ENCODE peak calls at places on chromosomes 4 and X, in nine cellular contexts. One of them, this sample, is unnamed.

GRCh38 chr4:28759064-28759463 is 1898.4 kb downstream of the STIM2 start:
- DNase-seq in HEK293T: no peak
- DNase-seq in GM04503: no peak
- DNase-seq in NCI-H1930: no peak
- DNase-seq in stimulated activated naive CD8-positive, alpha-beta T cell treated with anti-CD3 and anti-CD28 coated beads, Interleukin-15, Interleukin-2, amounts not matched to agents 100 U/mL and 50 U/mL, for 24 hours: no peak
- DNase-seq in NCI-H2081: no peak
- DNase-seq in activated gamma-delta T cell treated with Interleukin-2 at 50 U/mL for 16 hours: no peak
- DNase-seq in AG09319: no peak
- DNase-seq in ureter: no peak
- DNase-seq in this sample: no peak

GRCh38 chrX:14243823-14244222 is 214.1 kb upstream of the GEMIN8 start:
- DNase-seq in HEK293T: no peak
- DNase-seq in GM04503: no peak
- DNase-seq in NCI-H1930: no peak
- DNase-seq in stimulated activated naive CD8-positive, alpha-beta T cell treated with anti-CD3 and anti-CD28 coated beads, Interleukin-15, Interleukin-2, amounts not matched to agents 100 U/mL and 50 U/mL, for 24 hours: no peak
- DNase-seq in NCI-H2081: no peak
- DNase-seq in activated gamma-delta T cell treated with Interleukin-2 at 50 U/mL for 16 hours: no peak
- DNase-seq in AG09319: no peak
- DNase-seq in ureter: no peak
- DNase-seq in this sample: peak

GRCh38 chr4:175705407-175705806 is 106.7 kb downstream of the GPM6A start:
- DNase-seq in HEK293T: peak
- DNase-seq in GM04503: no peak
- DNase-seq in NCI-H1930: no peak
- DNase-seq in stimulated activated naive CD8-positive, alpha-beta T cell treated with anti-CD3 and anti-CD28 coated beads, Interleukin-15, Interleukin-2, amounts not matched to agents 100 U/mL and 50 U/mL, for 24 hours: no peak
- DNase-seq in NCI-H2081: peak
- DNase-seq in activated gamma-delta T cell treated with Interleukin-2 at 50 U/mL for 16 hours: no peak
- DNase-seq in AG09319: no peak
- DNase-seq in ureter: peak
- DNase-seq in this sample: peak

GRCh38 chr4:117378942-117379341 is 293.6 kb upstream of the TRAM1L1 start:
- DNase-seq in HEK293T: no peak
- DNase-seq in GM04503: no peak
- DNase-seq in NCI-H1930: no peak
- DNase-seq in stimulated activated naive CD8-positive, alpha-beta T cell treated with anti-CD3 and anti-CD28 coated beads, Interleukin-15, Interleukin-2, amounts not matched to agents 100 U/mL and 50 U/mL, for 24 hours: no peak
- DNase-seq in NCI-H2081: no peak
- DNase-seq in activated gamma-delta T cell treated with Interleukin-2 at 50 U/mL for 16 hours: no peak
- DNase-seq in AG09319: no peak
- DNase-seq in ureter: no peak
- DNase-seq in this sample: no peak

GRCh38 chrX:30573125-30573524 is 4.4 kb downstream of the TASL start:
- DNase-seq in HEK293T: no peak
- DNase-seq in GM04503: no peak
- DNase-seq in NCI-H1930: no peak
- DNase-seq in stimulated activated naive CD8-positive, alpha-beta T cell treated with anti-CD3 and anti-CD28 coated beads, Interleukin-15, Interleukin-2, amounts not matched to agents 100 U/mL and 50 U/mL, for 24 hours: no peak
- DNase-seq in NCI-H2081: no peak
- DNase-seq in activated gamma-delta T cell treated with Interleukin-2 at 50 U/mL for 16 hours: no peak
- DNase-seq in AG09319: no peak
- DNase-seq in ureter: no peak
- DNase-seq in this sample: no peak

GRCh38 chr4:100679926-100680325 is 162.1 kb upstream of the EMCN start:
- DNase-seq in HEK293T: no peak
- DNase-seq in GM04503: no peak
- DNase-seq in NCI-H1930: no peak
- DNase-seq in stimulated activated naive CD8-positive, alpha-beta T cell treated with anti-CD3 and anti-CD28 coated beads, Interleukin-15, Interleukin-2, amounts not matched to agents 100 U/mL and 50 U/mL, for 24 hours: no peak
- DNase-seq in NCI-H2081: peak
- DNase-seq in activated gamma-delta T cell treated with Interleukin-2 at 50 U/mL for 16 hours: no peak
- DNase-seq in AG09319: no peak
- DNase-seq in ureter: no peak
- DNase-seq in this sample: no peak

GRCh38 chr4:158814636-158815035 is 45.8 kb downstream of the FNIP2 start:
- DNase-seq in HEK293T: no peak
- DNase-seq in GM04503: peak
- DNase-seq in NCI-H1930: no peak
- DNase-seq in stimulated activated naive CD8-positive, alpha-beta T cell treated with anti-CD3 and anti-CD28 coated beads, Interleukin-15, Interleukin-2, amounts not matched to agents 100 U/mL and 50 U/mL, for 24 hours: no peak
- DNase-seq in NCI-H2081: no peak
- DNase-seq in activated gamma-delta T cell treated with Interleukin-2 at 50 U/mL for 16 hours: no peak
- DNase-seq in AG09319: no peak
- DNase-seq in ureter: no peak
- DNase-seq in this sample: no peak

GRCh38 chrX:115642895-115643530 is 82.0 kb downstream of the PLS3 start:
- DNase-seq in HEK293T: peak
- DNase-seq in GM04503: peak
- DNase-seq in NCI-H1930: no peak
- DNase-seq in stimulated activated naive CD8-positive, alpha-beta T cell treated with anti-CD3 and anti-CD28 coated beads, Interleukin-15, Interleukin-2, amounts not matched to agents 100 U/mL and 50 U/mL, for 24 hours: peak
- DNase-seq in NCI-H2081: peak
- DNase-seq in activated gamma-delta T cell treated with Interleukin-2 at 50 U/mL for 16 hours: peak
- DNase-seq in AG09319: peak
- DNase-seq in ureter: peak
- DNase-seq in this sample: peak

GRCh38 chr4:113328514-113328913 is 279.1 kb downstream of the ANK2 start:
- DNase-seq in HEK293T: peak
- DNase-seq in GM04503: no peak
- DNase-seq in NCI-H1930: no peak
- DNase-seq in stimulated activated naive CD8-positive, alpha-beta T cell treated with anti-CD3 and anti-CD28 coated beads, Interleukin-15, Interleukin-2, amounts not matched to agents 100 U/mL and 50 U/mL, for 24 hours: peak
- DNase-seq in NCI-H2081: no peak
- DNase-seq in activated gamma-delta T cell treated with Interleukin-2 at 50 U/mL for 16 hours: no peak
- DNase-seq in AG09319: no peak
- DNase-seq in ureter: no peak
- DNase-seq in this sample: peak

GRCh38 chr4:22531226-22531625 is 15.4 kb upstream of the ADGRA3 start:
- DNase-seq in HEK293T: no peak
- DNase-seq in GM04503: no peak
- DNase-seq in NCI-H1930: no peak
- DNase-seq in stimulated activated naive CD8-positive, alpha-beta T cell treated with anti-CD3 and anti-CD28 coated beads, Interleukin-15, Interleukin-2, amounts not matched to agents 100 U/mL and 50 U/mL, for 24 hours: no peak
- DNase-seq in NCI-H2081: no peak
- DNase-seq in activated gamma-delta T cell treated with Interleukin-2 at 50 U/mL for 16 hours: no peak
- DNase-seq in AG09319: no peak
- DNase-seq in ureter: no peak
- DNase-seq in this sample: no peak

This sample was measured in iPS-NIHi11.